ENCODE peak calls at places on chromosome 17, in six cellular contexts. L, R, O, P, D and H are unnamed samples.

GRCh38 chr17:57296231-57296630 is 39.9 kb downstream of the MSI2 start:
- DNase-seq in L (no peak), R (no peak), O (no peak), P (no peak), D (no peak), H (no peak)

GRCh38 chr17:28926786-28927185 is 23.9 kb upstream of the DHRS13 start:
- DNase-seq in L (no peak), R (no peak), O (no peak), P (no peak), D (no peak), H (no peak)

GRCh38 chr17:7656958-7657715 is 6.4 kb downstream of the ATP1B2 start:
- DNase-seq in L (no peak), R (peak; percentile 74), O (peak; percentile 68), P (no peak), D (no peak), H (no peak)

GRCh38 chr17:50460831-50461526 is 7.7 kb downstream of the CHAD start:
- DNase-seq in L (no peak), R (no peak), O (no peak), P (no peak), D (no peak), H (no peak)

GRCh38 chr17:37885136-37885535 is 39.1 kb upstream of the TBC1D3K start:
- DNase-seq in L (no peak), R (no peak), O (no peak), P (no peak), D (no peak), H (no peak)

GRCh38 chr17:17379197-17379991 is 76.2 kb downstream of the NT5M start:
- DNase-seq in L (no peak), R (peak; percentile 85), O (peak; percentile 93), P (no peak), D (no peak), H (no peak)

GRCh38 chr17:67013891-67014290 is 30.5 kb upstream of the CACNG1 start:
- DNase-seq in L (no peak), R (no peak), O (no peak), P (no peak), D (no peak), H (no peak)

GRCh38 chr17:35849469-35850348 is 19.0 kb downstream of the HEATR9 start:
- DNase-seq in L (peak; percentile 34), R (peak; percentile 50), O (peak; percentile 90), P (peak; percentile 9), D (peak; percentile 81), H (no peak)

GRCh38 chr17:58084317-58084981 is 1.2 kb downstream of the DYNLL2 start:
- DNase-seq in L (no peak), R (no peak), O (peak; percentile 23), P (peak; percentile 24), D (peak; percentile 70), H (no peak)

GRCh38 chr17:52892334-52892733 is 733.8 kb upstream of the CA10 start:
- DNase-seq in L (no peak), R (no peak), O (no peak), P (no peak), D (no peak), H (no peak)

GRCh38 chr17:7220593-7221280 is 999 bp downstream of the ACADVL start:
- DNase-seq in L (no peak), R (no peak), O (peak; percentile 71), P (no peak), D (peak; percentile 77), H (no peak)

GRCh38 chr17:50149099-50149424 is 1.4 kb downstream of the PPP1R9B start:
- DNase-seq in L (no peak), R (no peak), O (no peak), P (no peak), D (no peak), H (no peak)

GRCh38 chr17:66578781-66579489 is 256.0 kb upstream of the CACNG5 start:
- DNase-seq in L (no peak), R (no peak), O (no peak), P (no peak), D (no peak), H (no peak)

GRCh38 chr17:77489898-77490265 is 349.1 kb downstream of the SEC14L1 start:
- DNase-seq in L (no peak), R (peak; percentile 79), O (no peak), P (no peak), D (no peak), H (peak; percentile 33)

GRCh38 chr17:80529904-80530292 is 14.7 kb upstream of the RPTOR start:
- DNase-seq in L (no peak), R (no peak), O (no peak), P (no peak), D (no peak), H (no peak)

GRCh38 chr17:49846938-49847712 is 744 bp downstream of the TAC4 start:
- DNase-seq in L (no peak), R (no peak), O (no peak), P (no peak), D (no peak), H (no peak)

GRCh38 chr17:71183083-71183697 is 937.6 kb upstream of the SOX9 start:
- DNase-seq in L (no peak), R (no peak), O (no peak), P (no peak), D (no peak), H (no peak)

GRCh38 chr17:9247401-9247938 is 226.2 kb downstream of the NTN1 start:
- DNase-seq in L (no peak), R (peak; percentile 71), O (no peak), P (no peak), D (no peak), H (no peak)

GRCh38 chr17:47230864-47231263 is 21.7 kb downstream of the MYL4 start:
- DNase-seq in L (no peak), R (no peak), O (no peak), P (no peak), D (no peak), H (no peak)

GRCh38 chr17:82936768-82937171 is 96.9 kb upstream of the ZNF750 start:
- DNase-seq in L (no peak), R (no peak), O (no peak), P (no peak), D (no peak), H (no peak)

GRCh38 chr17:8153550-8153956 is 1.3 kb upstream of the PER1 start:
- DNase-seq in L (peak; percentile 95), R (peak; percentile 78), O (peak; percentile 98), P (no peak), D (no peak), H (peak; percentile 73)

GRCh38 chr17:77837917-77838316 is 120.6 kb upstream of the TNRC6C start:
- DNase-seq in L (no peak), R (no peak), O (no peak), P (no peak), D (no peak), H (no peak)

GRCh38 chr17:65022751-65023421 is 33.7 kb downstream of the GNA13 start:
- DNase-seq in L (peak; percentile 7), R (no peak), O (peak; percentile 20), P (no peak), D (no peak), H (no peak)

GRCh38 chr17:64707077-64707591 is 45.0 kb upstream of the SMURF2 start:
- DNase-seq in L (peak; percentile 97), R (peak; percentile 50), O (peak; percentile 98), P (no peak), D (no peak), H (peak; percentile 86)

GRCh38 chr17:65064452-65065019 is 8.0 kb upstream of the GNA13 start:
- DNase-seq in L (no peak), R (no peak), O (no peak), P (no peak), D (no peak), H (no peak)

GRCh38 chr17:28682655-28683054 is 20.6 kb downstream of the SUPT6H start:
- DNase-seq in L (no peak), R (no peak), O (no peak), P (no peak), D (no peak), H (no peak)

GRCh38 chr17:49707246-49707607 is 537 bp downstream of the SLC35B1 start:
- DNase-seq in L (no peak), R (no peak), O (no peak), P (no peak), D (no peak), H (no peak)

GRCh38 chr17:42618442-42619150 is 9.1 kb downstream of the TUBG1 start:
- DNase-seq in L (no peak), R (no peak), O (no peak), P (no peak), D (peak; percentile 45), H (no peak)

GRCh38 chr17:7383742-7384488 is 3.0 kb downstream of the TNK1 start:
- DNase-seq in L (no peak), R (no peak), O (peak; percentile 38), P (peak; percentile 60), D (peak; percentile 81), H (no peak)

GRCh38 chr17:17837380-17837821 is 615 bp upstream of the SREBF1 start:
- DNase-seq in L (no peak), R (no peak), O (peak; percentile 90), P (no peak), D (no peak), H (no peak)

GRCh38 chr17:1069847-1070246 is 72.9 kb downstream of the TIMM22 start:
- DNase-seq in L (no peak), R (no peak), O (no peak), P (no peak), D (no peak), H (no peak)

GRCh38 chr17:61474235-61474927 is 22.2 kb downstream of the TBX4 start:
- DNase-seq in L (peak; percentile 89), R (no peak), O (peak; percentile 27), P (no peak), D (no peak), H (no peak)

GRCh38 chr17:31579265-31579664 is 187.8 kb downstream of the RAB11FIP4 start:
- DNase-seq in L (no peak), R (no peak), O (peak; percentile 57), P (no peak), D (no peak), H (no peak)

GRCh38 chr17:39632153-39632941 is 4.6 kb upstream of the STARD3 start:
- DNase-seq in L (no peak), R (peak; percentile 84), O (no peak), P (no peak), D (no peak), H (no peak)